ENCODE peak calls at places on chromosome 1, in seven cellular contexts. K, B, Y, O, A, F and T are unnamed samples.

GRCh38 chr1:221708987-221709386 is 32.9 kb downstream of the DUSP10 start:
- DNase-seq in F (no peak), A (no peak), B (no peak), K (no peak), O (no peak), Y (peak), T (no peak)

GRCh38 chr1:30845237-30845636 is 63.3 kb downstream of the SDC3 start:
- DNase-seq in A (no peak), F (no peak), Y (no peak), O (no peak), K (no peak), B (no peak), T (no peak)

GRCh38 chr1:46735708-46736324 is 16.9 kb upstream of the EFCAB14 start:
- DNase-seq in O (peak), Y (no peak), A (peak), B (peak), F (peak), K (no peak), T (no peak)

GRCh38 chr1:26429741-26430140 is 2.4 kb upstream of the DHDDS start:
- DNase-seq in K (no peak), Y (no peak), O (no peak), F (no peak), B (no peak), A (no peak), T (no peak)

GRCh38 chr1:44693159-44693558 is 18.6 kb downstream of the ARMH1 start:
- DNase-seq in O (no peak), A (no peak), Y (no peak), B (no peak), K (no peak), F (no peak), T (no peak)

GRCh38 chr1:239899747-239900146 is 191.9 kb upstream of the FMN2 start:
- DNase-seq in A (no peak), O (no peak), Y (no peak), F (no peak), K (no peak), B (no peak), T (no peak)

GRCh38 chr1:108877324-108877812 is 583 bp downstream of the GPSM2 start:
- DNase-seq in B (no peak), Y (no peak), A (no peak), K (no peak), O (no peak), F (peak), T (no peak)

GRCh38 chr1:31708324-31708723 is 4.5 kb upstream of the COL16A1 start:
- DNase-seq in F (no peak), K (no peak), Y (no peak), A (no peak), B (no peak), O (peak), T (no peak)

GRCh38 chr1:78225153-78225552 is 179.4 kb downstream of the GIPC2 start:
- DNase-seq in Y (no peak), O (no peak), A (no peak), B (no peak), F (no peak), K (no peak), T (no peak)

GRCh38 chr1:154325583-154326545 is 539 bp downstream of the ATP8B2 start:
- DNase-seq in F (peak), Y (peak), B (peak), O (peak), A (peak), K (peak), T (peak)

GRCh38 chr1:5840551-5840914 is 151.7 kb downstream of the NPHP4 start:
- DNase-seq in F (no peak), A (no peak), B (no peak), K (no peak), O (no peak), Y (no peak), T (no peak)

GRCh38 chr1:81010156-81010555 is 790.6 kb upstream of the ADGRL2 start:
- DNase-seq in F (no peak), B (no peak), A (no peak), Y (no peak), O (no peak), K (no peak), T (no peak)

GRCh38 chr1:153611024-153611352 is 1.9 kb downstream of the S100A16 start:
- DNase-seq in O (no peak), F (no peak), K (no peak), Y (no peak), B (no peak), A (no peak), T (no peak)

GRCh38 chr1:246727594-246727993 is 3.4 kb downstream of the SCCPDH start:
- DNase-seq in F (no peak), K (no peak), O (no peak), A (no peak), Y (no peak), B (no peak), T (no peak)

GRCh38 chr1:67138813-67139539 is 4.2 kb upstream of the C1orf141 start:
- DNase-seq in B (no peak), Y (no peak), F (peak), A (no peak), K (no peak), O (no peak), T (no peak)

GRCh38 chr1:12485231-12486172 is 132.5 kb downstream of the DHRS3 start:
- DNase-seq in O (no peak), B (no peak), F (no peak), Y (no peak), K (no peak), A (no peak), T (no peak)

GRCh38 chr1:193111641-193112090 is 6.5 kb upstream of the GLRX2 start:
- DNase-seq in Y (no peak), K (no peak), O (peak), A (peak), F (no peak), B (no peak), T (no peak)

GRCh38 chr1:212514056-212514614 is 81.4 kb downstream of the NENF start:
- DNase-seq in A (peak), Y (no peak), K (no peak), B (no peak), F (peak), O (no peak), T (no peak)

GRCh38 chr1:2415337-2415736 is 3.0 kb upstream of the PEX10 start:
- DNase-seq in K (no peak), O (no peak), F (no peak), Y (no peak), A (no peak), B (no peak), T (no peak)

GRCh38 chr1:239169276-239169675 is 217.1 kb upstream of the CHRM3 start:
- DNase-seq in O (peak), B (no peak), Y (no peak), F (no peak), A (no peak), K (no peak), T (no peak)

GRCh38 chr1:118711356-118711755 is 276.8 kb downstream of the TBX15 start:
- DNase-seq in F (no peak), B (no peak), Y (no peak), O (no peak), A (no peak), K (no peak), T (no peak)

GRCh38 chr1:118717893-118718292 is 270.2 kb downstream of the TBX15 start:
- DNase-seq in A (no peak), O (no peak), Y (no peak), F (no peak), K (no peak), B (no peak), T (no peak)

DNA sequence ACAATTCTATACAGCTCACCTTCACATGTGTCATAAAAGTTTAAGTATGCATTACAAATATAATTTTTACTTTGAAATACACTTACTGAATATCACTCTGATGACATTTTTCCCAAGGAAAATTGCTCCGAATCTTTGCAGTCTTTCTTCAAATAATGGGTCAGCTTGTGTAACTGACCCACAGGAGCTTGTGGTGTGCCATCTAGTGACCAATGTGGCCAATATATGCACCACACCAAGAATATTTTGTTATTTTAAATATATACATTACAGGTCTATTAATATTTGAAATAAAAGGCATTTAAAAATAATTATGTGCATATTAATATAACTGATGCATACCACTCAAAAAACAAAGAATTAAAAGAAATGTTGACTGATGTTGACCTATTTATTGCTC is 271.4 kb downstream of the TBX15 start:
- DNase-seq in O (no peak), B (no peak), Y (no peak), F (no peak), A (no peak), K (no peak), T (no peak)
- TF ChIP-seq CTCF in O (peak), B (peak), Y (no peak), F (no peak), A (no peak), K (no peak), T (peak)

GRCh38 chr1:53819387-53819786 is 18.7 kb downstream of the NDC1 start:
- DNase-seq in F (no peak), O (no peak), K (no peak), Y (no peak), B (no peak), A (no peak), T (no peak)

GRCh38 chr1:53825306-53825705 is 12.8 kb downstream of the NDC1 start:
- DNase-seq in B (no peak), A (no peak), Y (no peak), F (no peak), O (no peak), K (no peak), T (no peak)

GRCh38 chr1:53826367-53826766 is 11.7 kb downstream of the NDC1 start:
- DNase-seq in K (no peak), B (no peak), Y (no peak), O (peak), A (no peak), F (no peak), T (no peak)

GRCh38 chr1:53822931-53823330 is 15.2 kb downstream of the NDC1 start:
- DNase-seq in F (no peak), B (no peak), O (no peak), A (no peak), Y (no peak), K (no peak), T (no peak)

DNA sequence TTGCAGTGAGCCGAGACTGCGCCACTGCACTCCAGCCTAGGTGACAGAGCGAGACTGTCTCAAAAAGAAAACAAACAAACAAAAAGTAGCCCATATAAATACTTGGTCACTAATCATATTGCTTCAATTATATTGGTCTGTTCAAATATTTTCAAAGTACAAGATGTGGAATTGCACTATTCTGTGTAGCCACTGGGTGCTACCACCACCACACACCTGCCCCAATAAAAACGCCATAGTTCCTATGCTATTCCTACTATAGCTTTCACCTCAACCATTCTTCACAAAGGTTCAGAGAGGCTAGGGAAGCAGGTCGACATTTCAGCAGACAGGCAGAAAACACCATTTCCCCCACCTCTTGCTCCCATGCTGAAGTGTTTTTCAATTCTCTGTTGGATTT is 16.7 kb downstream of the NDC1 start:
- DNase-seq in O (no peak), K (no peak), A (no peak), B (no peak), Y (no peak), F (no peak), T (no peak)
- TF ChIP-seq CTCF in O (peak), K (no peak), A (no peak), B (no peak), Y (no peak), F (no peak), T (no peak)

DNA sequence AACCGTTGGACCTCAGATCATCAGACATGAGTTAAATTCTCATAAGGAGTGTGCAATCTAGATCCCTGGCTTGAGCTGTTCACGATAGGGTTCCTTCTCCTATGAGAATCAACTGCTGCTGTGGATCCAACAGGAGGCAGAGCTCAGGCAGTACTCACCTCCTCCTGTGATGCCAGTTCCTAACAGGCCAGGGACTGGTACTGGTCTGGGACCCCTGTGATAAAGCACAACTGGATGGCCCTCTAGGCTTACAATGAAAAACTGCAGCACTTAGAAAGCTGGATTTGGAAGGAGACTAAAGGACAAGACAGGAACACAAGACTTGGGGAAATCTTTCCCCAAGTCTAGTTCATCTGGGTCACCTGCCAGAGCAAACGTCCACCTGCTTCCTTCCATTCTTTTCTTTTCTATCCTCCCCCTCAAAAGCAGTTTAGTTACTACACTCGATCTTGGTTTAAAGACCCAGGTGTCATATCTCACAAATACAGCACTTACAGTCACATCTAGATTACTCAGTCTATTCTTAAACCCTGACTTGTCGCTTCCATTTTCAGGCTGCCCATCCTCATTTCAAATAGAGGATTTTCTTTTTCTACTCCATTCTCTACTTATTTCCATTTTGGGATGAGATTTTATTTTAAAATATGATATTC is 59.8 kb downstream of the PTPN14 start:
- DNase-seq in Y (no peak), B (no peak), O (no peak), F (no peak), A (no peak), K (no peak), T (no peak)
- TF ChIP-seq CTCF in Y (no peak), B (no peak), O (no peak), F (no peak), A (no peak), K (no peak), T (no peak)

GRCh38 chr1:21655748-21656147 is 13.4 kb downstream of the RAP1GAP start:
- DNase-seq in A (peak), F (no peak), B (no peak), Y (no peak), O (peak), K (no peak), T (no peak)
- TF ChIP-seq CTCF in A (no peak), F (no peak), B (no peak), Y (no peak), O (no peak), K (no peak), T (no peak)